ENCODE peak calls at places on chromosomes 12 and 14, in eight cellular contexts. B is cardiac muscle cell; W is stimulated activated CD8-positive, alpha-beta memory T cell treated with anti-CD3 and anti-CD28 coated beads, Interleukin-15, amount 100 ng/mL, for 4 hours; J is activated T-helper 1 cell treated with anti-CD3 and anti-CD28 coated beads, Interleukin-2, amount 50 U/mL, for 16 hours; U is mucosa of descending colon; L is myocyte; A is hippocampal formation; F is stimulated activated CD4-positive, alpha-beta T cell treated with anti-CD3 and anti-CD28 coated beads, TNF-alpha, amount 100 ng/mL, for 1 hour. O is an unnamed sample.

GRCh38 chr12:132102297-132102696 is 41.8 kb downstream of the DDX51 start:
- DNase-seq in U (no peak), A (no peak), W (no peak), B (no peak), L (no peak), J (no peak), F (no peak), O (no peak)

GRCh38 chr12:91037301-91037700 is 20.5 kb downstream of the KERA start:
- DNase-seq in L (no peak), B (no peak), A (no peak), J (no peak), F (no peak), U (no peak), W (no peak), O (no peak)

GRCh38 chr14:56129941-56130340 is 11.7 kb downstream of the PELI2 start:
- DNase-seq in U (no peak), W (no peak), F (no peak), A (no peak), L (no peak), J (no peak), B (peak; percentile 47), O (no peak)

GRCh38 chr14:94390372-94391086 is 2.1 kb upstream of the SERPINA1 start:
- DNase-seq in J (no peak), B (peak; percentile 69), F (no peak), U (peak; percentile 89), L (no peak), W (no peak), A (no peak), O (no peak)

GRCh38 chr12:41917827-41918445 is 226.7 kb downstream of the GXYLT1 start:
- DNase-seq in F (no peak), U (no peak), J (no peak), W (no peak), L (peak; percentile 37), A (no peak), B (peak; percentile 31), O (no peak)

GRCh38 chr14:91214306-91214705 is 30.2 kb downstream of the GPR68 start:
- DNase-seq in F (no peak), J (no peak), B (no peak), L (no peak), W (no peak), A (no peak), U (no peak), O (no peak)

GRCh38 chr12:67430708-67431335 is 161.7 kb downstream of the CAND1 start:
- DNase-seq in F (no peak), B (peak; percentile 77), A (peak; percentile 5), U (no peak), J (no peak), W (no peak), L (no peak), O (no peak)

GRCh38 chr14:22884721-22885523 is 1.9 kb downstream of the REM2 start:
- DNase-seq in W (no peak), F (no peak), B (no peak), J (no peak), A (no peak), L (no peak), U (no peak), O (no peak)

GRCh38 chr12:124286414-124286813 is 8.5 kb upstream of the RFLNA start:
- DNase-seq in A (no peak), J (no peak), L (no peak), F (no peak), W (no peak), B (peak; percentile 51), U (peak; percentile 44), O (no peak)

GRCh38 chr12:119704065-119704747 is 36.3 kb downstream of the PRKAB1 start:
- DNase-seq in L (peak; percentile 71), W (no peak), J (no peak), U (no peak), B (no peak), F (no peak), A (no peak), O (no peak)

GRCh38 chr12:114848661-114849060 is 164.7 kb upstream of the TBX3 start:
- DNase-seq in B (peak; percentile 91), L (peak; percentile 82), W (no peak), F (no peak), A (no peak), J (no peak), U (no peak), O (no peak)

GRCh38 chr12:4069046-4070010 is 196.1 kb upstream of the PARP11 start:
- DNase-seq in J (no peak), L (peak; percentile 7), W (no peak), A (no peak), B (peak; percentile 16), F (no peak), U (no peak), O (no peak)

GRCh38 chr14:75452324-75452723 is 24.5 kb downstream of the JDP2 start:
- DNase-seq in W (no peak), J (no peak), L (peak; percentile 49), U (no peak), A (no peak), B (peak; percentile 29), F (no peak), O (no peak)

GRCh38 chr12:103130564-103130963 is 173.1 kb downstream of the ASCL1 start:
- DNase-seq in A (no peak), U (no peak), F (no peak), J (no peak), W (no peak), L (no peak), B (no peak), O (no peak)

GRCh38 chr12:113167868-113168267 is 17.4 kb downstream of the DDX54 start:
- DNase-seq in L (no peak), J (no peak), A (no peak), B (no peak), U (no peak), F (no peak), W (no peak), O (no peak)

GRCh38 chr14:94562019-94562418 is 777 bp downstream of the SERPINA4 start:
- DNase-seq in U (no peak), F (no peak), A (no peak), W (no peak), J (no peak), B (no peak), L (peak; percentile 43), O (no peak)

GRCh38 chr12:52975204-52975603 is 26.3 kb downstream of the KRT18 start:
- DNase-seq in U (no peak), W (no peak), J (no peak), B (peak; percentile 74), A (no peak), L (no peak), F (no peak), O (no peak)

GRCh38 chr12:40827923-40828592 is 135.8 kb downstream of the CNTN1 start:
- DNase-seq in U (no peak), A (no peak), J (no peak), W (no peak), L (no peak), B (no peak), F (no peak), O (no peak)

GRCh38 chr12:67161322-67161918 is 107.7 kb upstream of the CAND1 start:
- DNase-seq in J (no peak), W (no peak), B (peak; percentile 53), A (no peak), U (peak; percentile 63), L (peak; percentile 57), F (no peak), O (peak; percentile 20)

GRCh38 chr14:96126339-96126770 is 78.3 kb upstream of the BDKRB2 start:
- DNase-seq in U (no peak), L (no peak), F (no peak), A (no peak), W (no peak), J (peak; percentile 1), B (peak; percentile 46), O (no peak)

GRCh38 chr12:90368081-90368480 is 586.9 kb downstream of the CCER1 start:
- DNase-seq in A (no peak), F (no peak), J (no peak), B (no peak), U (no peak), L (peak; percentile 13), W (no peak), O (no peak)

GRCh38 chr14:35365130-35366047 is 39.2 kb downstream of the NFKBIA start:
- DNase-seq in B (peak; percentile 76), L (peak; percentile 78), J (peak; percentile 60), W (peak; percentile 63), F (no peak), U (peak; percentile 50), A (no peak), O (peak; percentile 58)

GRCh38 chr12:51128905-51129304 is 44.0 kb downstream of the TFCP2 start:
- DNase-seq in B (peak; percentile 3), L (peak; percentile 22), F (no peak), W (no peak), U (no peak), A (no peak), J (no peak), O (no peak)

GRCh38 chr12:79000501-79000900 is 135.9 kb downstream of the SYT1 start:
- DNase-seq in U (no peak), F (no peak), W (no peak), J (no peak), B (no peak), A (no peak), L (no peak), O (no peak)

GRCh38 chr12:119169150-119169549 is 9.6 kb upstream of the HSPB8 start:
- DNase-seq in A (no peak), J (no peak), B (no peak), L (no peak), W (no peak), F (no peak), U (no peak), O (no peak)

GRCh38 chr12:19572920-19573558 is 133.7 kb downstream of the AEBP2 start:
- DNase-seq in U (peak; percentile 48), A (no peak), W (no peak), F (no peak), J (no peak), L (peak; percentile 39), B (peak; percentile 73), O (peak; percentile 20)

GRCh38 chr14:96929969-96930368 is 132.8 kb downstream of the VRK1 start:
- DNase-seq in U (no peak), A (no peak), J (no peak), F (no peak), L (no peak), B (no peak), W (no peak), O (no peak)

GRCh38 chr12:40559865-40560264 is 132.4 kb upstream of the CNTN1 start:
- DNase-seq in W (no peak), F (no peak), J (no peak), B (no peak), A (no peak), U (no peak), L (no peak), O (no peak)

GRCh38 chr12:49420556-49420955 is 53.3 kb downstream of the SPATS2 start:
- DNase-seq in L (no peak), B (no peak), U (no peak), W (no peak), J (no peak), F (no peak), A (no peak), O (no peak)

GRCh38 chr12:47216150-47216677 is 136.5 kb upstream of the AMIGO2 start:
- DNase-seq in L (no peak), A (peak; percentile 12), F (peak; percentile 46), W (no peak), J (no peak), B (no peak), U (peak; percentile 47), O (no peak)

GRCh38 chr12:123801573-123802178 is 39.6 kb downstream of the DNAH10 start:
- DNase-seq in U (no peak), B (peak; percentile 33), J (no peak), L (peak; percentile 20), F (no peak), W (no peak), A (peak; percentile 7), O (no peak)

GRCh38 chr12:52204095-52204930 is 12.5 kb upstream of the KRT80 start:
- DNase-seq in B (no peak), A (no peak), J (no peak), U (no peak), L (peak; percentile 48), W (no peak), F (no peak), O (no peak)

GRCh38 chr12:916240-916639 is 33.3 kb downstream of the RAD52 start:
- DNase-seq in W (no peak), A (no peak), U (peak; percentile 5), B (no peak), J (no peak), L (no peak), F (no peak), O (no peak)

GRCh38 chr12:19873146-19873545 is 433.9 kb downstream of the AEBP2 start:
- DNase-seq in W (no peak), A (no peak), J (no peak), U (no peak), L (no peak), F (no peak), B (no peak), O (no peak)